ENCODE peak calls at places on chromosomes 12 and 14, in four cellular contexts. A is GM12878, E is HepG2, R is H1. M is an unnamed sample. For H3K4me1, the result is how much of the 10 kb centered on the place peaks cover.

GRCh38 chr12:22626429-22626828 is 1.5 kb downstream of the ETNK1 start:
- DNase-seq in R (no peak), E (no peak), A (peak), M (no peak)

GRCh38 chr12:78778339-78778738 is 86.2 kb upstream of the SYT1 start:
- DNase-seq in R (no peak), E (no peak), A (no peak), M (no peak)

GRCh38 chr14:69803753-69804152 is 6.7 kb upstream of the SLC10A1 start:
- DNase-seq in A (no peak), E (no peak), R (no peak), M (no peak)

GRCh38 chr12:4960547-4960946 is 50.8 kb downstream of the KCNA1 start:
- DNase-seq in A (no peak), R (no peak), E (no peak), M (no peak)

GRCh38 chr12:113333877-113334785 is 778 bp downstream of the SLC8B1 start:
- DNase-seq in E (no peak), R (no peak), A (no peak), M (no peak)

GRCh38 chr14:102230481-102231210 is 74.3 kb downstream of the MOK start:
- DNase-seq in E (no peak), R (no peak), A (no peak), M (no peak)

GRCh38 chr12:43835656-43836454 is at the start of gene TMEM117:
- DNase-seq in R (peak), A (no peak), E (peak), M (peak)

GRCh38 chr14:22478247-22478646 is 110.8 kb downstream of the DAD1 start:
- DNase-seq in A (no peak), E (no peak), R (no peak), M (no peak)

GRCh38 chr12:130879781-130880389 is 8.0 kb downstream of the RAN start:
- DNase-seq in A (no peak), R (peak), E (no peak), M (no peak)

GRCh38 chr12:53478865-53479264 is 20.4 kb downstream of the MAP3K12 start:
- DNase-seq in R (no peak), A (no peak), E (no peak), M (no peak)
- H3K4me1 ChIP-seq in R (under half), A (under half), E (under half), M (under half)

DNA sequence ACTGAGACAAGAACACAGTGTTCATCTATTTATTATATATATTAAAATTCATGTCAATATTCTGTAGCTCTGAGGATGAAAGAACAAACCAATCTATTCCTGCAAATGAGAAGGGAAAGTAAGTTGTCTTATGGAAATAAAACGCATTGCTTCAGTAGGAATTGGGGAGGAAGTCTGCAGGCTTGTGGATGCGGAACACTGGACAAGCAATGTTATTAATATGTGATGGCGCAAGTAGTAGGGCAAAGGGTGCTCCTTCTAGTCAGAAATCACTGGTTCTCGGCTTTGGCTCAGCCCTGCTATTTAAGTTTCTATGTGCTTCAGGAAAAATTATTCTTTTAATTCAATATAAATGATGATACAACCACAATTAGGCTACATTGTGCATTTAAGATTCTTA is 28.8 kb upstream of the RAP1B start:
- DNase-seq in R (no peak), A (no peak), E (no peak), M (no peak)
- TF ChIP-seq SUZ12 in R (no peak), A (no peak), E (no peak), M (no peak)

GRCh38 chr12:64903738-64904137 is 79.3 kb downstream of the TBC1D30 start:
- DNase-seq in E (no peak), A (no peak), R (no peak), M (no peak)

GRCh38 chr12:64895541-64895940 is 71.1 kb downstream of the TBC1D30 start:
- DNase-seq in A (no peak), E (no peak), R (no peak), M (no peak)

GRCh38 chr12:64894827-64895475 is 70.5 kb downstream of the TBC1D30 start:
- DNase-seq in E (no peak), A (no peak), R (no peak), M (no peak)

GRCh38 chr12:64900540-64900939 is 76.1 kb downstream of the TBC1D30 start:
- DNase-seq in R (no peak), A (no peak), E (no peak), M (no peak)
- TF ChIP-seq ZNF274 in R (no peak), A (no peak), E (no peak), M (no peak)

GRCh38 chr12:2378835-2379330 is 326.1 kb downstream of the CACNA1C start:
- DNase-seq in R (no peak), A (peak), E (no peak), M (no peak)
- H3K4me1 ChIP-seq in R (under half), A (half or more), E (under half), M (under half)